ENCODE peak calls at places on chromosomes 2 and 18, in seven cellular contexts. One of them, this sample, is unnamed.

GRCh38 chr2:166375736-166376487 is at the start of gene SCN9A:
- DNase-seq in cardiac fibroblast: peak; percentile 70
- DNase-seq in lower lobe of right lung: peak; percentile 88
- DNase-seq in HFFc6: peak; percentile 77
- DNase-seq in astrocyte of the spinal cord: peak; percentile 83
- DNase-seq in AG09319: peak; percentile 58
- DNase-seq in BJ: no peak
- DNase-seq in this sample: peak; percentile 80

GRCh38 chr18:37452697-37453385 is 112.8 kb downstream of the CELF4 start:
- DNase-seq in cardiac fibroblast: no peak
- DNase-seq in HFFc6: peak; percentile 28
- DNase-seq in lower lobe of right lung: no peak
- DNase-seq in astrocyte of the spinal cord: no peak
- DNase-seq in AG09319: no peak
- DNase-seq in BJ: no peak
- DNase-seq in this sample: no peak

GRCh38 chr2:138507267-138507666 is 5.7 kb downstream of the SPOPL start:
- DNase-seq in lower lobe of right lung: no peak
- DNase-seq in HFFc6: no peak
- DNase-seq in astrocyte of the spinal cord: no peak
- DNase-seq in cardiac fibroblast: no peak
- DNase-seq in BJ: no peak
- DNase-seq in AG09319: no peak
- DNase-seq in this sample: no peak

GRCh38 chr18:48230459-48231113 is 178.6 kb downstream of the ZBTB7C start:
- DNase-seq in cardiac fibroblast: peak; percentile 64
- DNase-seq in HFFc6: peak; percentile 53
- DNase-seq in astrocyte of the spinal cord: peak; percentile 53
- DNase-seq in BJ: no peak
- DNase-seq in lower lobe of right lung: peak; percentile 79
- DNase-seq in AG09319: no peak
- DNase-seq in this sample: peak; percentile 87

GRCh38 chr18:71799016-71799673 is 745.0 kb downstream of the CBLN2 start:
- DNase-seq in HFFc6: no peak
- DNase-seq in cardiac fibroblast: no peak
- DNase-seq in BJ: no peak
- DNase-seq in astrocyte of the spinal cord: no peak
- DNase-seq in AG09319: peak; percentile 2
- DNase-seq in lower lobe of right lung: no peak
- DNase-seq in this sample: no peak

GRCh38 chr18:5842653-5843052 is 52.7 kb downstream of the TMEM200C start:
- DNase-seq in astrocyte of the spinal cord: no peak
- DNase-seq in HFFc6: no peak
- DNase-seq in lower lobe of right lung: no peak
- DNase-seq in cardiac fibroblast: no peak
- DNase-seq in AG09319: no peak
- DNase-seq in BJ: no peak
- DNase-seq in this sample: no peak

GRCh38 chr2:43097650-43098049 is 128.8 kb downstream of the ZFP36L2 start:
- DNase-seq in HFFc6: no peak
- DNase-seq in lower lobe of right lung: no peak
- DNase-seq in cardiac fibroblast: no peak
- DNase-seq in BJ: no peak
- DNase-seq in astrocyte of the spinal cord: no peak
- DNase-seq in AG09319: no peak
- DNase-seq in this sample: no peak

GRCh38 chr2:211453311-211453894 is 897.0 kb downstream of the CPS1 start:
- DNase-seq in AG09319: no peak
- DNase-seq in lower lobe of right lung: no peak
- DNase-seq in HFFc6: no peak
- DNase-seq in BJ: no peak
- DNase-seq in cardiac fibroblast: no peak
- DNase-seq in astrocyte of the spinal cord: no peak
- DNase-seq in this sample: no peak

GRCh38 chr2:152499921-152500320 is 164.9 kb downstream of the FMNL2 start:
- DNase-seq in cardiac fibroblast: peak; percentile 88
- DNase-seq in AG09319: no peak
- DNase-seq in HFFc6: no peak
- DNase-seq in astrocyte of the spinal cord: peak; percentile 79
- DNase-seq in BJ: no peak
- DNase-seq in lower lobe of right lung: no peak
- DNase-seq in this sample: peak; percentile 51

GRCh38 chr2:191351298-191351697 is 106.1 kb downstream of the MYO1B start:
- DNase-seq in HFFc6: peak; percentile 8
- DNase-seq in AG09319: no peak
- DNase-seq in astrocyte of the spinal cord: peak; percentile 25
- DNase-seq in cardiac fibroblast: peak; percentile 6
- DNase-seq in lower lobe of right lung: no peak
- DNase-seq in BJ: no peak
- DNase-seq in this sample: no peak

GRCh38 chr18:29361843-29362242 is 1184.9 kb upstream of the CDH2 start:
- DNase-seq in lower lobe of right lung: no peak
- DNase-seq in AG09319: no peak
- DNase-seq in astrocyte of the spinal cord: no peak
- DNase-seq in cardiac fibroblast: no peak
- DNase-seq in HFFc6: no peak
- DNase-seq in BJ: no peak
- DNase-seq in this sample: no peak

GRCh38 chr2:232288489-232288888 is 90.1 kb upstream of the ALPP start:
- DNase-seq in astrocyte of the spinal cord: no peak
- DNase-seq in HFFc6: no peak
- DNase-seq in AG09319: no peak
- DNase-seq in BJ: no peak
- DNase-seq in cardiac fibroblast: no peak
- DNase-seq in lower lobe of right lung: no peak
- DNase-seq in this sample: no peak

GRCh38 chr2:20745924-20746555 is 76.9 kb downstream of the LDAH start:
- DNase-seq in astrocyte of the spinal cord: no peak
- DNase-seq in lower lobe of right lung: no peak
- DNase-seq in AG09319: no peak
- DNase-seq in HFFc6: no peak
- DNase-seq in cardiac fibroblast: no peak
- DNase-seq in BJ: no peak
- DNase-seq in this sample: no peak

GRCh38 chr18:37253424-37254255 is 312.0 kb downstream of the CELF4 start:
- DNase-seq in astrocyte of the spinal cord: no peak
- DNase-seq in lower lobe of right lung: peak; percentile 52
- DNase-seq in cardiac fibroblast: no peak
- DNase-seq in BJ: no peak
- DNase-seq in HFFc6: no peak
- DNase-seq in AG09319: no peak
- DNase-seq in this sample: no peak

GRCh38 chr2:3025984-3026383 is 351.6 kb downstream of the EIPR1 start:
- DNase-seq in AG09319: no peak
- DNase-seq in cardiac fibroblast: no peak
- DNase-seq in BJ: no peak
- DNase-seq in lower lobe of right lung: no peak
- DNase-seq in HFFc6: no peak
- DNase-seq in astrocyte of the spinal cord: no peak
- DNase-seq in this sample: no peak

GRCh38 chr2:167355796-167356195 is 467.5 kb downstream of the XIRP2 start:
- DNase-seq in cardiac fibroblast: peak; percentile 18
- DNase-seq in astrocyte of the spinal cord: peak; percentile 74
- DNase-seq in lower lobe of right lung: no peak
- DNase-seq in HFFc6: no peak
- DNase-seq in AG09319: no peak
- DNase-seq in BJ: no peak
- DNase-seq in this sample: no peak

GRCh38 chr2:230908595-230909191 is 16.3 kb downstream of the GPR55 start:
- DNase-seq in cardiac fibroblast: peak; percentile 90
- DNase-seq in AG09319: peak; percentile 37
- DNase-seq in astrocyte of the spinal cord: peak; percentile 74
- DNase-seq in BJ: peak; percentile 51
- DNase-seq in lower lobe of right lung: no peak
- DNase-seq in HFFc6: peak; percentile 83
- DNase-seq in this sample: no peak

GRCh38 chr2:42350434-42351063 is 10.5 kb downstream of the COX7A2L start:
- DNase-seq in astrocyte of the spinal cord: no peak
- DNase-seq in BJ: no peak
- DNase-seq in HFFc6: no peak
- DNase-seq in lower lobe of right lung: no peak
- DNase-seq in cardiac fibroblast: no peak
- DNase-seq in AG09319: no peak
- DNase-seq in this sample: no peak

GRCh38 chr2:22683911-22684310 is 701.1 kb upstream of the KLHL29 start:
- DNase-seq in AG09319: no peak
- DNase-seq in cardiac fibroblast: no peak
- DNase-seq in BJ: no peak
- DNase-seq in HFFc6: no peak
- DNase-seq in lower lobe of right lung: no peak
- DNase-seq in astrocyte of the spinal cord: no peak
- DNase-seq in this sample: no peak

GRCh38 chr2:219475697-219476604 is 22.7 kb upstream of the GMPPA start:
- DNase-seq in cardiac fibroblast: peak; percentile 66
- DNase-seq in BJ: no peak
- DNase-seq in HFFc6: peak; percentile 23
- DNase-seq in AG09319: no peak
- DNase-seq in astrocyte of the spinal cord: peak; percentile 51
- DNase-seq in lower lobe of right lung: peak; percentile 75
- DNase-seq in this sample: peak; percentile 69

GRCh38 chr2:134647607-134648256 is 71.1 kb downstream of the TMEM163 start:
- DNase-seq in BJ: no peak
- DNase-seq in HFFc6: no peak
- DNase-seq in cardiac fibroblast: no peak
- DNase-seq in AG09319: no peak
- DNase-seq in lower lobe of right lung: no peak
- DNase-seq in astrocyte of the spinal cord: no peak
- DNase-seq in this sample: no peak

GRCh38 chr2:69789762-69790600 is 39.5 kb upstream of the GMCL1 start:
- DNase-seq in astrocyte of the spinal cord: peak; percentile 55
- DNase-seq in HFFc6: no peak
- DNase-seq in lower lobe of right lung: no peak
- DNase-seq in cardiac fibroblast: peak; percentile 42
- DNase-seq in BJ: no peak
- DNase-seq in AG09319: no peak
- DNase-seq in this sample: no peak

GRCh38 chr18:79789901-79790885 is 7.5 kb upstream of the KCNG2 start:
- DNase-seq in AG09319: no peak
- DNase-seq in cardiac fibroblast: no peak
- DNase-seq in lower lobe of right lung: no peak
- DNase-seq in astrocyte of the spinal cord: no peak
- DNase-seq in HFFc6: no peak
- DNase-seq in BJ: no peak
- DNase-seq in this sample: no peak

GRCh38 chr2:28521663-28522062 is 25.8 kb downstream of the PLB1 start:
- DNase-seq in cardiac fibroblast: no peak
- DNase-seq in astrocyte of the spinal cord: no peak
- DNase-seq in lower lobe of right lung: no peak
- DNase-seq in BJ: no peak
- DNase-seq in AG09319: no peak
- DNase-seq in HFFc6: no peak
- DNase-seq in this sample: no peak

GRCh38 chr2:166134252-166135151 is 6.7 kb upstream of the SCN1A start:
- DNase-seq in lower lobe of right lung: no peak
- DNase-seq in astrocyte of the spinal cord: no peak
- DNase-seq in AG09319: no peak
- DNase-seq in cardiac fibroblast: no peak
- DNase-seq in HFFc6: no peak
- DNase-seq in BJ: no peak
- DNase-seq in this sample: no peak

DNA sequence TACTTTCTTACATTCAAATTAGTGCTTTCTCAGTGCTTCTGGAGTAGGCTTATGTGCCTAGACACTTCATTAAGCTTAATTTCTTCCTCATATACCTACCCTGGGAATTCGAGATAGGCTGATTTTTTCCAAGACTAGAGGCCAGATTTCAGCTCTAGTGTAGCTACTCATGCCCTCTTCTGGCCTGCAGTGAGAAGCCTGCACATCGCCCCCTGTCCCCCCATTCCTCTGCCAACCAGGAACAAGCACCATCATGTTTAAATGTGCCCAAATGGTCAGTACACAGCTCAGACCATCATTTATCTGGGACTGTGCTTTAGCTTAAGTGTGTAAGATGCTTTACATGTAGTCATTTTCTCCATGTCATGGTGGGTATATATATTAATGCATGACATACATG is 1218.8 kb upstream of the LRRTM1 start:
- DNase-seq in HFFc6: no peak
- DNase-seq in BJ: no peak
- DNase-seq in lower lobe of right lung: no peak
- DNase-seq in AG09319: no peak
- DNase-seq in cardiac fibroblast: no peak
- DNase-seq in astrocyte of the spinal cord: no peak
- DNase-seq in this sample: no peak
- TF ChIP-seq CTCF in HFFc6: no peak
- TF ChIP-seq CTCF in BJ: no peak
- TF ChIP-seq CTCF in lower lobe of right lung: no peak
- TF ChIP-seq CTCF in AG09319: no peak
- TF ChIP-seq CTCF in cardiac fibroblast: no peak
- TF ChIP-seq CTCF in astrocyte of the spinal cord: no peak
- TF ChIP-seq CTCF in this sample: no peak

GRCh38 chr2:101152195-101153076 is 1.3 kb upstream of the TBC1D8 start:
- DNase-seq in AG09319: no peak
- DNase-seq in lower lobe of right lung: no peak
- DNase-seq in BJ: peak; percentile 5
- DNase-seq in HFFc6: peak; percentile 10
- DNase-seq in astrocyte of the spinal cord: peak; percentile 35
- DNase-seq in cardiac fibroblast: peak; percentile 73
- DNase-seq in this sample: peak; percentile 37
- TF ChIP-seq CTCF in AG09319: peak; percentile 76
- TF ChIP-seq CTCF in lower lobe of right lung: peak; percentile 72
- TF ChIP-seq CTCF in BJ: peak; percentile 58
- TF ChIP-seq CTCF in HFFc6: peak; percentile 73
- TF ChIP-seq CTCF in astrocyte of the spinal cord: peak; percentile 63
- TF ChIP-seq CTCF in cardiac fibroblast: peak; percentile 73
- TF ChIP-seq CTCF in this sample: peak; percentile 61

DNA sequence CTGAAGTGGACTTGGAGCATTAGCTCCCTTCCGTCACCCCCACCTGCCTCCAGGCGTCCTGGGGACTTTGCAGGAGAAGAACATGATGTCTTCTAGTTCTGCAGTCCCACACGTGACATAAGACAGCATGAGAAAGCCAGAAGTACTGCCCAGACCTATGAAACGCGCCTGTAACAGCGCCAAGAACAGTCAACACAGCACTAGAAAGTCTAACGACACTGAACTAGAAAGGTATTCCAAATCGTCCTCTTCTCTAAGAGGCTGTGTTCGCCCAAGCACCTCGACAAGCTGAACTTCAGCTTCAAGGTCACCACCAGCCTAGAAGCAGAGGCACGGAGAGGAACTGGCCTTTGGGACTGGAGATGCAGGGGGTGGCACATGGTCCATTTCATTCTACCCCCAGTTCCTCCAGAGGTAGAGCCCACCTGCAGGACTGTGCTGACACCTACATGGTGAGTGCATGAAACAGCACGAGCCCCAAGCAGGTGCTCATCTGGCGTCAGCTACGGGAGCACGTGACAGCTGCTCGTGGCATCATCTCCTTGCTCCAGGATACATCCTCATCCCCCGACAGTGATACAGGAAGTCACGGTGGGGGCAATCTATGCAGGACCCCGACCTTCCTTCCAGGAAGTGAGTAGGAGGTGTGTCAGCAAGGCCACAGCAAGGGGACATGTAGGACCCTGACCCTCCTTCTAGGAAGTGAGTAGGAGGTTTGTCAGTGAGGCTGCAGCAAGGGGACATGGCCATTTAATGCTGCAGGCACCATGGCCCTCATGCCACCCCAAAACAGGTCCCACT is 3.7 kb downstream of the HDAC4 start:
- DNase-seq in cardiac fibroblast: no peak
- DNase-seq in astrocyte of the spinal cord: no peak
- DNase-seq in lower lobe of right lung: peak; percentile 58
- DNase-seq in AG09319: no peak
- DNase-seq in BJ: no peak
- DNase-seq in HFFc6: no peak
- DNase-seq in this sample: peak; percentile 88
- TF ChIP-seq CTCF in cardiac fibroblast: peak; percentile 3
- TF ChIP-seq CTCF in astrocyte of the spinal cord: no peak
- TF ChIP-seq CTCF in lower lobe of right lung: no peak
- TF ChIP-seq CTCF in AG09319: no peak
- TF ChIP-seq CTCF in BJ: no peak
- TF ChIP-seq CTCF in HFFc6: no peak
- TF ChIP-seq CTCF in this sample: no peak

GRCh38 chr2:34365937-34366336 is 766.8 kb upstream of the FAM98A start:
- DNase-seq in HFFc6: no peak
- DNase-seq in BJ: no peak
- DNase-seq in lower lobe of right lung: no peak
- DNase-seq in astrocyte of the spinal cord: peak; percentile 0
- DNase-seq in AG09319: no peak
- DNase-seq in cardiac fibroblast: no peak
- DNase-seq in this sample: no peak
- TF ChIP-seq CTCF in HFFc6: no peak
- TF ChIP-seq CTCF in BJ: no peak
- TF ChIP-seq CTCF in lower lobe of right lung: no peak
- TF ChIP-seq CTCF in astrocyte of the spinal cord: no peak
- TF ChIP-seq CTCF in AG09319: no peak
- TF ChIP-seq CTCF in cardiac fibroblast: no peak
- TF ChIP-seq CTCF in this sample: no peak

This sample was measured in adrenal gland.